ENCODE peak calls at places on chromosome 12, in nine cellular contexts. D, T, G, J, Z, V, X, L and U are unnamed samples.

GRCh38 chr12:116495260-116495659 is 63.9 kb upstream of the MAP1LC3B2 start:
- DNase-seq in Z (no peak), D (no peak), L (no peak), T (no peak), G (no peak), J (no peak), X (no peak), V (no peak), U (no peak)

GRCh38 chr12:57770734-57771133 is 1.2 kb downstream of the METTL1 start:
- DNase-seq in X (no peak), D (no peak), L (no peak), V (no peak), J (no peak), T (no peak), G (no peak), Z (no peak), U (no peak)

GRCh38 chr12:4938900-4939299 is 29.2 kb downstream of the KCNA1 start:
- DNase-seq in G (no peak), Z (no peak), T (no peak), L (no peak), X (no peak), D (no peak), J (no peak), V (no peak), U (no peak)

GRCh38 chr12:11746940-11747716 is 97.7 kb downstream of the ETV6 start:
- DNase-seq in X (no peak), J (no peak), D (no peak), L (no peak), G (no peak), V (no peak), T (no peak), Z (no peak), U (no peak)

GRCh38 chr12:4168041-4168440 is 105.5 kb upstream of the CCND2 start:
- DNase-seq in L (no peak), V (no peak), D (no peak), J (no peak), G (no peak), X (no peak), T (no peak), Z (no peak), U (no peak)

GRCh38 chr12:46915082-46915481 is 89.3 kb upstream of the SLC38A4 start:
- DNase-seq in D (no peak), Z (no peak), V (peak; percentile 29), T (no peak), L (no peak), G (no peak), X (no peak), J (peak; percentile 90), U (no peak)

GRCh38 chr12:13173537-13173936 is 23.0 kb upstream of the EMP1 start:
- DNase-seq in X (peak; percentile 53), V (peak; percentile 79), L (peak; percentile 38), T (no peak), J (peak; percentile 75), D (no peak), G (no peak), Z (no peak), U (peak; percentile 83)

GRCh38 chr12:12266389-12266872 is 413 bp downstream of the LRP6 start:
- DNase-seq in G (peak; percentile 55), L (no peak), X (no peak), V (peak; percentile 19), Z (no peak), T (no peak), J (no peak), D (no peak), U (no peak)

GRCh38 chr12:46964496-46965098 is 114.8 kb upstream of the PCED1B start:
- DNase-seq in T (no peak), V (no peak), X (no peak), D (no peak), L (peak; percentile 36), J (no peak), Z (no peak), G (no peak), U (no peak)

GRCh38 chr12:34401659-34402227 is 379.4 kb downstream of the ALG10 start:
- DNase-seq in G (peak; percentile 29), J (peak; percentile 41), T (peak; percentile 0), L (no peak), Z (peak; percentile 25), V (no peak), D (no peak), X (peak; percentile 38), U (peak; percentile 59)

GRCh38 chr12:117152793-117153775 is 37.2 kb downstream of the FBXO21 start:
- DNase-seq in Z (no peak), X (no peak), T (no peak), J (no peak), G (no peak), L (no peak), D (no peak), V (no peak), U (no peak)

GRCh38 chr12:31890295-31891285 is 68.6 kb upstream of the RESF1 start:
- DNase-seq in G (no peak), Z (no peak), V (no peak), J (no peak), T (no peak), X (no peak), D (peak; percentile 38), L (no peak), U (no peak)

GRCh38 chr12:103772367-103773108 is 68.5 kb downstream of the NT5DC3 start:
- DNase-seq in T (no peak), V (no peak), J (no peak), D (no peak), G (no peak), L (no peak), Z (no peak), X (no peak), U (no peak)

GRCh38 chr12:56565510-56566101 is 44.0 kb downstream of the RBMS2 start:
- DNase-seq in D (peak; percentile 51), V (peak; percentile 56), G (peak; percentile 53), T (peak; percentile 77), Z (no peak), J (peak; percentile 77), X (peak; percentile 67), L (peak; percentile 98), U (peak; percentile 84)

GRCh38 chr12:89033062-89033461 is 319.2 kb downstream of the DUSP6 start:
- DNase-seq in D (no peak), G (no peak), V (no peak), Z (no peak), X (no peak), J (no peak), L (no peak), T (no peak), U (no peak)

GRCh38 chr12:103801709-103802585 is 39.1 kb downstream of the NT5DC3 start:
- DNase-seq in Z (no peak), V (no peak), T (no peak), D (no peak), G (peak; percentile 44), X (no peak), L (no peak), J (peak; percentile 76), U (no peak)

GRCh38 chr12:129276408-129277042 is 423.2 kb downstream of the GLT1D1 start:
- DNase-seq in D (no peak), X (no peak), Z (no peak), T (no peak), J (no peak), G (no peak), L (no peak), V (no peak), U (no peak)

GRCh38 chr12:57620936-57621496 is 9.8 kb downstream of the ARHGEF25 start:
- DNase-seq in X (no peak), V (no peak), G (no peak), L (no peak), J (peak; percentile 66), D (no peak), Z (no peak), T (no peak), U (peak; percentile 70)

DNA sequence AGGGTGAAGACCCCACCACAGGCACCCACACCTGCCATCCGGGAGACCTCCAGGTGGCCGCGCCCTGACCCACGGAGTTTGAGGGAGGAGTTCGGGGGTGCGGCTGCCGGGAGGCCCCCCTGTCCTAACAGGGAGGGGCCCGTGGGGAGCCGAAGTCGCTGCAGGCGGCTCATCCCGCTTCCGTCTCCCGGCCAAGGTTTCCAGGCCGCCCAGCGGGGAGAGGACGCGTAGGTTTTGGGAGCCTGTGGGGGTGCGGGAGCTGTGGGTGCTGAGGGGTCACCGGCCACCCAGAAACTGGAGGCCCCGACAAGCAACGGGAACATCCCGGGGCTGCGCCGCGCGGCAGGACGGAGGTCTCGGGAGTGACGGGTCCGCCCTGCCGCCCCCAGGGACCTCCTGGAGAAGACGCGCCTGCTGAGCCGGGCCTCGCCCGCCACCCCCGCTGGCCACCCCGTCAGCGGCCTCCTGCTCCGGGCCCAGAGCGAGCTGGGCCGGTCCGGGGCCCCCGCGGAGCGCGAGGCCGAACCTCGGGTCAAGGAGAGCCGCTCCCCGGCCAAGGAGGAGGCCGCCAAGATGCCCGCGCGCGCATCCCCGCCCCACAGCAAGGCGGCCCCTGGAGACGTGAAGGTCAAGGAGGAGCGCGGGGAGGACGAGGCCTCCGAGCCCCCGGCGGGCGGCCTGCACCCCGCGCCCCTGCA is 27.7 kb downstream of the LRCOL1 start:
- DNase-seq in J (no peak), G (no peak), D (no peak), L (no peak), Z (no peak), T (peak; percentile 47), X (no peak), V (no peak), U (no peak)
- H3K4me3 ChIP-seq in J (peak overlapping the region; percentile 41), G (no peak overlapping the region), D (no peak overlapping the region), L (no peak overlapping the region), Z (peak overlapping the region; percentile 1), T (peak overlapping the region; percentile 33), X (peak overlapping the region; percentile 34), V (peak overlapping the region; percentile 42), U (peak overlapping the region; percentile 59)

GRCh38 chr12:26113853-26114719 is 10.8 kb downstream of the BHLHE41 start:
- DNase-seq in L (peak; percentile 95), D (no peak), V (peak; percentile 91), G (peak; percentile 97), Z (peak; percentile 90), J (peak; percentile 98), X (peak; percentile 94), T (peak; percentile 98), U (peak; percentile 98)
- TF ChIP-seq CTCF in L (peak; percentile 27), D (no peak), V (no peak), G (peak; percentile 41), Z (no peak), J (peak; percentile 31), X (peak; percentile 31), T (no peak), U (peak; percentile 19)

GRCh38 chr12:94457331-94457730 is 2.3 kb downstream of the CEP83 start:
- DNase-seq in T (no peak), L (no peak), J (no peak), D (no peak), Z (no peak), V (no peak), X (no peak), G (no peak), U (no peak)

GRCh38 chr12:94460594-94460959 is 910 bp upstream of the CEP83 start:
- DNase-seq in T (no peak), X (no peak), J (no peak), L (no peak), D (no peak), Z (no peak), V (no peak), G (no peak), U (no peak)

GRCh38 chr12:94459773-94460593 is at the start of gene CEP83:
- DNase-seq in V (peak; percentile 92), T (peak; percentile 97), J (peak; percentile 98), G (peak; percentile 99), D (peak; percentile 80), Z (peak; percentile 97), L (peak; percentile 94), X (peak; percentile 99), U (peak; percentile 98)

GRCh38 chr12:94458882-94459772 is 540 bp downstream of the CEP83 start:
- DNase-seq in X (no peak), T (no peak), L (no peak), D (peak; percentile 33), V (peak; percentile 6), G (no peak), J (no peak), Z (no peak), U (no peak)
- H3K27ac ChIP-seq in X (peak overlapping the region; percentile 93), T (peak overlapping the region; percentile 90), L (peak overlapping the region; percentile 79), D (peak overlapping the region; percentile 86), V (peak overlapping the region; percentile 96), G (peak overlapping the region; percentile 86), J (peak overlapping the region; percentile 87), Z (peak overlapping the region; percentile 39), U (peak overlapping the region; percentile 95)

GRCh38 chr12:1054103-1054838 is 63.2 kb downstream of the ERC1 start:
- DNase-seq in J (no peak), Z (no peak), G (peak; percentile 56), V (no peak), T (no peak), D (no peak), X (no peak), L (no peak), U (no peak)
- H3K4me3 ChIP-seq in J (no peak overlapping the region), Z (no peak overlapping the region), G (no peak overlapping the region), V (no peak overlapping the region), T (no peak overlapping the region), D (no peak overlapping the region), X (no peak overlapping the region), L (no peak overlapping the region), U (no peak overlapping the region)